ENCODE peak calls at places on chromosomes 7 and 10, in seven cellular contexts. V is GM23338, J is HepG2, S is GM12878, I is endothelial cell of umbilical vein, M is H1, Z is K562. C is an unnamed sample.

GRCh38 chr7:95205821-95206220 is 118.5 kb downstream of the PON1 start:
- DNase-seq in I (no peak), Z (no peak), V (no peak), S (no peak), J (no peak), M (no peak), C (peak)

GRCh38 chr7:44990520-44991023 is 9.4 kb upstream of the CCM2 start:
- DNase-seq in M (no peak), V (no peak), I (peak), J (no peak), S (no peak), Z (no peak), C (no peak)

GRCh38 chr10:129631870-129632623 is 165.0 kb downstream of the MGMT start:
- DNase-seq in S (no peak), V (no peak), I (no peak), J (no peak), M (no peak), Z (no peak), C (no peak)

GRCh38 chr7:92402920-92403759 is 44.1 kb upstream of the GATAD1 start:
- DNase-seq in J (no peak), V (peak), M (no peak), I (no peak), Z (no peak), S (no peak), C (no peak)

GRCh38 chr7:4226166-4226857 is 455.8 kb upstream of the FOXK1 start:
- DNase-seq in V (peak), S (no peak), Z (no peak), I (no peak), J (peak), M (peak), C (peak)

GRCh38 chr7:22121702-22122474 is 176.2 kb upstream of the CDCA7L start:
- DNase-seq in V (no peak), I (peak), M (no peak), S (no peak), Z (no peak), J (no peak), C (no peak)

GRCh38 chr10:100522945-100523344 is 3.3 kb upstream of the SEC31B start:
- DNase-seq in S (no peak), V (no peak), J (no peak), M (no peak), Z (no peak), I (no peak), C (no peak)

GRCh38 chr7:157622000-157622399 is 285.2 kb downstream of the DNAJB6 start:
- DNase-seq in I (no peak), V (no peak), J (no peak), S (no peak), Z (no peak), M (no peak), C (no peak)

GRCh38 chr10:87589653-87590052 is 70.0 kb upstream of the PAPSS2 start:
- DNase-seq in S (no peak), I (no peak), J (peak), Z (no peak), M (no peak), V (no peak), C (no peak)

GRCh38 chr7:101549734-101550133 is 79.4 kb downstream of the MYL10 start:
- DNase-seq in V (no peak), J (no peak), S (no peak), M (no peak), I (no peak), Z (no peak), C (no peak)

GRCh38 chr7:137656227-137656849 is 190.4 kb downstream of the DGKI start:
- DNase-seq in M (peak), S (peak), Z (peak), I (peak), V (peak), J (peak), C (peak)

GRCh38 chr10:133231244-133231945 is 1.4 kb downstream of the UTF1 start:
- DNase-seq in I (no peak), M (no peak), Z (no peak), V (no peak), J (no peak), S (no peak), C (no peak)
- TF ChIP-seq EZH2 in I (peak), M (peak), Z (no peak), V (peak), J (no peak), S (no peak), C (no peak)

GRCh38 chr10:132465889-132466519 is 69.0 kb downstream of the PWWP2B start:
- DNase-seq in I (no peak), V (no peak), J (no peak), Z (no peak), S (no peak), M (no peak), C (no peak)

GRCh38 chr10:132463333-132464255 is 66.6 kb downstream of the PWWP2B start:
- DNase-seq in M (no peak), S (no peak), Z (no peak), J (no peak), V (no peak), I (no peak), C (no peak)

GRCh38 chr10:132465193-132465888 is 68.3 kb downstream of the PWWP2B start:
- DNase-seq in J (no peak), S (no peak), V (peak), I (no peak), Z (peak), M (no peak), C (no peak)

GRCh38 chr10:132462463-132463332 is 65.7 kb downstream of the PWWP2B start:
- DNase-seq in S (no peak), V (no peak), I (no peak), J (no peak), Z (no peak), M (no peak), C (no peak)

GRCh38 chr10:132464256-132465192 is 67.5 kb downstream of the PWWP2B start:
- DNase-seq in M (no peak), I (no peak), S (no peak), J (no peak), Z (no peak), V (no peak), C (no peak)
- TF ChIP-seq POLR2AphosphoS5 in M (no peak), I (no peak), S (no peak), J (no peak), Z (no peak), V (no peak), C (no peak)

GRCh38 chr10:125159486-125159931 is 854 bp downstream of the CTBP2 start:
- DNase-seq in J (no peak), I (no peak), M (peak), Z (no peak), V (no peak), S (no peak), C (no peak)

GRCh38 chr10:125161570-125162139 is 1.3 kb upstream of the CTBP2 start:
- DNase-seq in V (no peak), J (no peak), I (no peak), Z (peak), M (no peak), S (no peak), C (no peak)

GRCh38 chr10:125159932-125160855 is at the start of gene CTBP2:
- DNase-seq in Z (peak), V (peak), S (no peak), J (no peak), M (peak), I (peak), C (peak)

GRCh38 chr10:125162181-125162906 is 2.0 kb upstream of the CTBP2 start:
- DNase-seq in Z (no peak), V (peak), M (peak), S (no peak), J (no peak), I (no peak), C (no peak)

GRCh38 chr10:125160856-125161569 is 650 bp upstream of the CTBP2 start:
- DNase-seq in Z (peak), J (no peak), S (no peak), M (peak), I (peak), V (peak), C (peak)
- TF ChIP-seq CTCF in Z (peak), J (no peak), S (no peak), M (peak), I (peak), V (no peak), C (no peak)

DNA sequence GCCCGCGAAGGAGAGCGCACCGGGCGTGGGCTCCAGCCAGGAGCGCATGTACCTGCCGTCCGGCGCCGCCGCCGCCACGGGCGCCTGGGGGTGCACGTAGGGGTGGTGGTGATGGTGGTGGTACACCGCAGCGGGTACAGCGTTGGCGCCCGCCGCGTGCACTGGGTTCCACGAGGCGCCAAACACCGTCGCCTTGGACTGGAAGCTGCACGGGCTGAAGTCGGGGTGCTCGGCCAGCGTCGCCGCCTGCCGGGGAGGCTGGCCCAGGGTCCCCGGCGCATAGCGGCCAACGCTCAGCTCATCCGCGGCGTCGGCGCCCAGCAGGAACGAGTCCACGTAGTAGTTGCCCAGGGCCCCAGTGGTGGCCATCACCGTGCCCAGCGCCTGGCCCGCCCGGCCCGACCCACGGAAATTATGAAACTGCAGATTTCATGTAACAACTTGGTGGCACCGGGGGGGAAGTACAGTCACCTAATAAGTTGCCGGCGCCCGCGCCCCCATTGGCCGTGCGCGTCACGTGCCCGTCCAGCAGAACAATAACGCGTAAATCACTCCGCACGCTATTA is at the start of gene HOXA9:
- DNase-seq in Z (no peak), J (no peak), V (peak), M (no peak), I (peak), S (no peak), C (peak)
- TF ChIP-seq EZH2 in Z (no peak), J (no peak), V (no peak), M (peak), I (no peak), S (no peak), C (no peak)

C was measured in HCT116.